ENCODE peak calls at places on chromosomes 11 and 22, in nine cellular contexts. X is stomach, S is upper lobe of right lung, Y is uterus, G is brain microvascular endothelial cell, P is tibial nerve, L is colonic mucosa, Z is left lung, H is tibial artery. B is an unnamed sample.

GRCh38 chr22:45144928-45145327 is 18.8 kb upstream of the NUP50 start:
- DNase-seq in X (no peak), S (no peak), Y (no peak), G (no peak), P (no peak), L (no peak), Z (no peak), H (no peak), B (no peak)

GRCh38 chr11:113876798-113877672 is 1.7 kb upstream of the USP28 start:
- DNase-seq in X (no peak), S (no peak), Y (no peak), G (no peak), P (no peak), L (no peak), Z (no peak), H (no peak), B (no peak)

GRCh38 chr11:28350216-28350615 is 242.0 kb downstream of the METTL15 start:
- DNase-seq in X (no peak), S (no peak), Y (no peak), G (no peak), P (no peak), L (no peak), Z (no peak), H (no peak), B (no peak)

GRCh38 chr11:45354976-45355705 is 69.0 kb upstream of the SYT13 start:
- DNase-seq in X (peak; percentile 77), S (peak; percentile 89), Y (peak; percentile 89), G (peak; percentile 46), P (peak; percentile 81), L (peak; percentile 86), Z (peak; percentile 75), H (peak; percentile 90), B (peak; percentile 88)

GRCh38 chr22:22508274-22509176 is at the start of gene ZNF280B:
- DNase-seq in X (peak; percentile 70), S (peak; percentile 85), Y (peak; percentile 16), G (peak; percentile 74), P (no peak), L (peak; percentile 79), Z (peak; percentile 87), H (no peak), B (no peak)

GRCh38 chr11:106160494-106160893 is 83.0 kb downstream of the AASDHPPT start:
- DNase-seq in X (no peak), S (no peak), Y (no peak), G (no peak), P (no peak), L (no peak), Z (no peak), H (no peak), B (no peak)

GRCh38 chr22:30879398-30879797 is 89.2 kb downstream of the MORC2 start:
- DNase-seq in X (no peak), S (peak; percentile 40), Y (no peak), G (no peak), P (no peak), L (no peak), Z (peak; percentile 56), H (no peak), B (no peak)

GRCh38 chr11:17693531-17693930 is 25.8 kb upstream of the MYOD1 start:
- DNase-seq in X (no peak), S (no peak), Y (no peak), G (no peak), P (no peak), L (no peak), Z (no peak), H (no peak), B (peak; percentile 2)

GRCh38 chr11:134394311-134394710 is 17.7 kb downstream of the B3GAT1 start:
- DNase-seq in X (no peak), S (no peak), Y (no peak), G (no peak), P (no peak), L (no peak), Z (no peak), H (no peak), B (no peak)

GRCh38 chr11:7306900-7307299 is 55.2 kb downstream of the SYT9 start:
- DNase-seq in X (no peak), S (no peak), Y (no peak), G (no peak), P (no peak), L (no peak), Z (no peak), H (no peak), B (no peak)

GRCh38 chr11:134504146-134504905 is 92.3 kb upstream of the B3GAT1 start:
- DNase-seq in X (peak; percentile 23), S (peak; percentile 52), Y (no peak), G (no peak), P (no peak), L (no peak), Z (peak; percentile 51), H (peak; percentile 51), B (no peak)

DNA sequence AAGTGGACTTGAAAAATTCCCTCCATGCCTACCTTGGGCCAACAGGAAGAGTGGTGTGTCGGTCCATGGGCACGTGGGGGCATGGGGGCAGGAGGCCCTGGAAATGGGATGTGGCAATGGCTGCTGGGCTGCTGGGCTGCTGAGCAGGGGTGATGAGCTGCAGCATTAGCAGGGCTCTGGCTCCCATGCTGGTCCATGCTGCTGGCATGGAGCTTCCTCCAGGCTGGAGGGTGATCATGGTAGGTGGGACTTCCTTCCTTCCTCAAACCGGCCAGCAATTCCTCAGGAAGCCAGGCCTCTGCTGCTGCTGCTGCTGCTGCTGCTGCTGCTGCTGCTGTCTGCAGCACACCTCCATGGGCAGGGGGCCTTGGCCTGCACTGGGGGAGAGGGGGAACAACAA is 4.3 kb downstream of the RGL4 start:
- DNase-seq in X (no peak), S (no peak), Y (no peak), G (no peak), P (no peak), L (no peak), Z (peak; percentile 54), H (no peak), B (no peak)
- H3K36me3 ChIP-seq in X (peaks cover 20% of the 10 kb centered on the region), S (peaks cover 36% of the 10 kb centered on the region), Y (no peaks in the 10 kb centered on the region), G (peaks cover 18% of the 10 kb centered on the region), P (no peaks in the 10 kb centered on the region), L (no peaks in the 10 kb centered on the region), Z (no peaks in the 10 kb centered on the region), H (peaks cover 23% of the 10 kb centered on the region), B (peaks cover 20% of the 10 kb centered on the region)

GRCh38 chr11:59574932-59575904 is 40.4 kb downstream of the OSBP start:
- DNase-seq in X (no peak), S (no peak), Y (no peak), G (no peak), P (no peak), L (no peak), Z (no peak), H (no peak), B (no peak)

GRCh38 chr11:59573216-59573615 is 42.4 kb downstream of the OSBP start:
- DNase-seq in X (no peak), S (no peak), Y (no peak), G (peak; percentile 72), P (no peak), L (no peak), Z (no peak), H (no peak), B (no peak)

GRCh38 chr11:59582006-59582405 is 33.6 kb downstream of the OSBP start:
- DNase-seq in X (no peak), S (no peak), Y (no peak), G (no peak), P (no peak), L (no peak), Z (no peak), H (no peak), B (no peak)

GRCh38 chr11:59574467-59574866 is 41.1 kb downstream of the OSBP start:
- DNase-seq in X (no peak), S (no peak), Y (no peak), G (no peak), P (no peak), L (no peak), Z (no peak), H (no peak), B (no peak)

GRCh38 chr11:59578369-59578768 is 37.2 kb downstream of the OSBP start:
- DNase-seq in X (no peak), S (no peak), Y (no peak), G (no peak), P (no peak), L (no peak), Z (no peak), H (no peak), B (no peak)
- H3K4me3 ChIP-seq in X (no peak overlapping the region), S (no peak overlapping the region), Y (no peak overlapping the region), G (no peak overlapping the region), P (no peak overlapping the region), L (no peak overlapping the region), Z (no peak overlapping the region), H (no peak overlapping the region), B (no peak overlapping the region)

DNA sequence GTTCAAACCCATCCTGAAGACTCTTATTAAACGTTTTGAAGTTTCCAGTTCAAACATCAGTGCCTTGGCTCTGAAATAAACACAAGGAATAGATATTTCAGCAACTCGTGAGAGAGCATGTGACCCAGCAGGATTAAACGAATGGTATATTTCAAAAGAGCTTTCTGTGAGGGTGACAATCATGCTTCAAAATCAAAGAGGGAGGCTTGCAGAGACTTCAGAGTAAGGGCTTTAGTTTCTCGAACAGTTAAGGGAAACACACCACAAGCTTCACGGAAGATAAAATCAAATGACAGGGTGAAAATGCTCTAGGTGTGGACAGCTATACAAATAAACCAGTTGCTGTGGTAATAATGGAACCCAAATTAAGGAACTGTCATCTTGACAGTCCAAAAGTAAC is 1.4 kb downstream of the HPS4 start:
- DNase-seq in X (no peak), S (no peak), Y (no peak), G (no peak), P (no peak), L (no peak), Z (no peak), H (no peak), B (no peak)
- H3K27ac ChIP-seq in X (no peak overlapping the region), S (no peak overlapping the region), Y (no peak overlapping the region), G (no peak overlapping the region), P (no peak overlapping the region), L (no peak overlapping the region), Z (no peak overlapping the region), H (no peak overlapping the region), B (no peak overlapping the region)

GRCh38 chr22:37760152-37760551 is 47.6 kb upstream of the GCAT start:
- DNase-seq in X (no peak), S (no peak), Y (no peak), G (no peak), P (no peak), L (no peak), Z (no peak), H (no peak), B (no peak)

GRCh38 chr22:37757663-37758062 is 50.1 kb upstream of the GCAT start:
- DNase-seq in X (no peak), S (no peak), Y (no peak), G (no peak), P (no peak), L (no peak), Z (no peak), H (no peak), B (no peak)

GRCh38 chr22:37759281-37759680 is 48.5 kb upstream of the GCAT start:
- DNase-seq in X (no peak), S (no peak), Y (no peak), G (no peak), P (no peak), L (no peak), Z (no peak), H (no peak), B (no peak)

GRCh38 chr22:37762389-37762836 is 45.3 kb upstream of the GCAT start:
- DNase-seq in X (no peak), S (no peak), Y (no peak), G (no peak), P (no peak), L (no peak), Z (no peak), H (no peak), B (no peak)

DNA sequence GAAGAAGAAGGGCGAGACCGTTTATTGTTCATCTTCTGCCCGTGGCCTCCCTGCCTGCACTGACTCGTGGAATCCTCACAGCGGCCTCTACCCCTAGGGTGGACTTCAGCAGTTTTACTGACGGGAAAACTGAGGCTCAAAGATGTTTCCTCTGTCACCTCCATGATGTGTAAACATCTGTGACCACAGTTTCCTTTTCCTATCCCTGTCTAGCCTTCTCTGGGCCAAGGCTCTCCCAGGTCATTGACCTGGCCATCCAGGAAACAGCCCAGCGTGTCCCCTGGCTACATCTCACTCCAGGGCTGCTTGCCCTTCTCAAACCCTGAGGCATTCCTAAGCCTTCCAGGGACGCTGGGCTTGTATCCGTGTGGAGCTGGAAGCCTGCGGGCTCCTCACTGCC is 49.0 kb upstream of the GCAT start:
- DNase-seq in X (no peak), S (no peak), Y (no peak), G (no peak), P (no peak), L (no peak), Z (no peak), H (no peak), B (no peak)
- H3K36me3 ChIP-seq in X (peaks cover 71% of the 10 kb centered on the region), S (peaks cover 90% of the 10 kb centered on the region), Y (no peaks in the 10 kb centered on the region), G (peaks cover 68% of the 10 kb centered on the region), P (peaks cover 20% of the 10 kb centered on the region), L (peaks cover 8% of the 10 kb centered on the region), Z (peaks cover 3% of the 10 kb centered on the region), H (peaks cover 35% of the 10 kb centered on the region), B (peaks cover 81% of the 10 kb centered on the region)